ENCODE peak calls at places on chromosomes 13 and 19, in six cellular contexts. L, W, R, J, D and K are unnamed samples.

GRCh38 chr13:98454389-98454881 is 122.5 kb downstream of the STK24 start:
- DNase-seq in L (no peak), W (no peak), R (peak), J (peak), D (no peak), K (no peak)

GRCh38 chr13:27500806-27501534 is 50.6 kb upstream of the MTIF3 start:
- DNase-seq in L (peak), W (no peak), R (no peak), J (no peak), D (no peak), K (no peak)

GRCh38 chr13:31119966-31120733 is 41.6 kb downstream of the HSPH1 start:
- DNase-seq in L (no peak), W (no peak), R (no peak), J (peak), D (no peak), K (no peak)

GRCh38 chr19:996051-996838 is 4.0 kb upstream of the GRIN3B start:
- DNase-seq in L (peak), W (no peak), R (no peak), J (peak), D (peak), K (no peak)

GRCh38 chr13:97076898-97077297 is 82.6 kb upstream of the OXGR1 start:
- DNase-seq in L (no peak), W (no peak), R (no peak), J (no peak), D (no peak), K (no peak)

GRCh38 chr13:30906411-30906990 is 430 bp downstream of the MEDAG start:
- DNase-seq in L (no peak), W (no peak), R (no peak), J (no peak), D (no peak), K (no peak)

GRCh38 chr13:60448907-60449510 is 52.0 kb downstream of the TDRD3 start:
- DNase-seq in L (peak), W (no peak), R (peak), J (peak), D (peak), K (no peak)

GRCh38 chr13:20873348-20873747 is 29.2 kb downstream of the XPO4 start:
- DNase-seq in L (no peak), W (no peak), R (peak), J (peak), D (peak), K (no peak)

GRCh38 chr13:75480691-75481175 is 1.2 kb downstream of the TBC1D4 start:
- DNase-seq in L (peak), W (no peak), R (no peak), J (peak), D (peak), K (peak)

GRCh38 chr13:95128045-95128643 is 173.1 kb downstream of the ABCC4 start:
- DNase-seq in L (no peak), W (no peak), R (no peak), J (peak), D (no peak), K (no peak)

GRCh38 chr13:79782541-79783216 is 301.7 kb downstream of the NDFIP2 start:
- DNase-seq in L (no peak), W (no peak), R (no peak), J (no peak), D (peak), K (no peak)

GRCh38 chr13:109744512-109745051 is 41.8 kb downstream of the IRS2 start:
- DNase-seq in L (peak), W (no peak), R (no peak), J (peak), D (no peak), K (no peak)

GRCh38 chr13:111877906-111878305 is 189.0 kb upstream of the SOX1 start:
- DNase-seq in L (no peak), W (no peak), R (no peak), J (no peak), D (no peak), K (no peak)

GRCh38 chr13:20609145-20609544 is 42.2 kb downstream of the IFT88 start:
- DNase-seq in L (no peak), W (no peak), R (peak), J (peak), D (no peak), K (no peak)

GRCh38 chr13:20391597-20392452 is 133.8 kb downstream of the CRYL1 start:
- DNase-seq in L (no peak), W (no peak), R (no peak), J (no peak), D (no peak), K (no peak)

GRCh38 chr13:34847751-34848150 is 94.3 kb upstream of the NBEA start:
- DNase-seq in L (no peak), W (no peak), R (no peak), J (peak), D (peak), K (no peak)

GRCh38 chr19:4108767-4109625 is 14.9 kb downstream of the MAP2K2 start:
- DNase-seq in L (no peak), W (no peak), R (no peak), J (no peak), D (no peak), K (no peak)

GRCh38 chr13:77919351-77920294 is 992 bp upstream of the EDNRB start:
- DNase-seq in L (peak), W (no peak), R (no peak), J (no peak), D (no peak), K (peak)

GRCh38 chr13:113914333-113915011 is 50.6 kb upstream of the GAS6 start:
- DNase-seq in L (no peak), W (no peak), R (no peak), J (no peak), D (no peak), K (no peak)

GRCh38 chr19:1313695-1314613 is 28.3 kb downstream of the EFNA2 start:
- DNase-seq in L (peak), W (no peak), R (no peak), J (no peak), D (no peak), K (no peak)

GRCh38 chr19:19160489-19161035 is 9.5 kb downstream of the MEF2B start:
- DNase-seq in L (no peak), W (no peak), R (no peak), J (no peak), D (no peak), K (no peak)

GRCh38 chr19:46631481-46631880 is 4.5 kb downstream of the GNG8 start:
- DNase-seq in L (peak), W (no peak), R (no peak), J (peak), D (no peak), K (no peak)

GRCh38 chr19:41969196-41969595 is 10.1 kb upstream of the RABAC1 start:
- DNase-seq in L (no peak), W (no peak), R (no peak), J (no peak), D (no peak), K (no peak)

GRCh38 chr19:1912760-1913505 is 7.7 kb downstream of the ADAT3 start:
- DNase-seq in L (no peak), W (no peak), R (no peak), J (no peak), D (no peak), K (no peak)

GRCh38 chr19:5563008-5563431 is 4.7 kb downstream of the TINCR start:
- DNase-seq in L (no peak), W (no peak), R (no peak), J (no peak), D (no peak), K (no peak)

GRCh38 chr13:20616059-20616797 is 49.3 kb downstream of the IFT88 start:
- DNase-seq in L (no peak), W (no peak), R (peak), J (peak), D (peak), K (no peak)

GRCh38 chr19:1161716-1162115 is 12.4 kb downstream of the SBNO2 start:
- DNase-seq in L (no peak), W (no peak), R (no peak), J (peak), D (peak), K (peak)

GRCh38 chr19:45251452-45252354 is 632 bp downstream of the MARK4 start:
- DNase-seq in L (no peak), W (no peak), R (no peak), J (no peak), D (no peak), K (no peak)

GRCh38 chr19:10419646-10420443 is 493 bp upstream of the PDE4A start:
- DNase-seq in L (peak), W (no peak), R (no peak), J (peak), D (peak), K (no peak)

GRCh38 chr19:34128558-34129250 is 43.6 kb upstream of the LSM14A start:
- DNase-seq in L (no peak), W (no peak), R (no peak), J (no peak), D (peak), K (no peak)

GRCh38 chr19:31334849-31335624 is 14.2 kb downstream of the TSHZ3 start:
- DNase-seq in L (no peak), W (no peak), R (no peak), J (no peak), D (no peak), K (no peak)

GRCh38 chr13:54607421-54607820 is 1578.8 kb downstream of the OLFM4 start:
- DNase-seq in L (no peak), W (no peak), R (no peak), J (no peak), D (no peak), K (no peak)

GRCh38 chr13:107625648-107626047 is 589.7 kb downstream of the LIG4 start:
- DNase-seq in L (no peak), W (no peak), R (no peak), J (no peak), D (no peak), K (no peak)

GRCh38 chr13:54078271-54078670 is 1049.7 kb downstream of the OLFM4 start:
- DNase-seq in L (no peak), W (no peak), R (no peak), J (no peak), D (no peak), K (no peak)